ENCODE peak calls at places on chromosomes 5 and 9, in ten cellular contexts. J is cardiac muscle cell, V is ascending aorta, R is upper lobe of left lung, L is right lobe of liver, Y is fibroblast of lung, E is neuronal stem cell, O is A549, N is ovary, W is stomach. S is an unnamed sample.

GRCh38 chr9:12314589-12314988 is 378.6 kb upstream of the TYRP1 start:
- DNase-seq in N (no peak), Y (no peak), L (no peak), J (no peak), O (no peak), V (no peak), R (no peak), W (no peak), E (no peak), S (no peak)

GRCh38 chr5:37283214-37283820 is 34.1 kb upstream of the CPLANE1 start:
- DNase-seq in J (no peak), N (no peak), R (no peak), W (no peak), L (no peak), O (peak; percentile 27), Y (no peak), V (no peak), E (no peak), S (no peak)

GRCh38 chr5:106116682-106117081 is 1554.1 kb downstream of the EFNA5 start:
- DNase-seq in N (no peak), Y (no peak), O (no peak), E (no peak), J (no peak), R (no peak), W (no peak), L (no peak), V (no peak), S (no peak)

GRCh38 chr5:88288798-88289197 is 20.2 kb upstream of the TMEM161B start:
- DNase-seq in Y (no peak), R (no peak), V (no peak), L (no peak), W (no peak), N (no peak), O (no peak), J (no peak), E (no peak), S (no peak)

GRCh38 chr9:97632406-97632991 is 669 bp downstream of the TSTD2 start:
- DNase-seq in O (no peak), L (no peak), V (peak; percentile 73), Y (peak; percentile 82), J (peak; percentile 82), W (peak; percentile 56), E (peak; percentile 79), R (no peak), N (peak; percentile 67), S (peak; percentile 55)

GRCh38 chr9:101791938-101792337 is 53.5 kb upstream of the GRIN3A start:
- DNase-seq in O (peak; percentile 56), R (no peak), E (peak; percentile 67), N (no peak), Y (peak; percentile 2), W (no peak), V (no peak), L (no peak), J (peak; percentile 63), S (no peak)

GRCh38 chr9:81410201-81410600 is 279.1 kb downstream of the TLE1 start:
- DNase-seq in N (no peak), W (no peak), L (no peak), R (no peak), Y (peak; percentile 95), E (no peak), J (no peak), O (peak; percentile 26), V (no peak), S (no peak)

GRCh38 chr9:13770956-13771355 is 491.5 kb upstream of the MPDZ start:
- DNase-seq in N (no peak), E (no peak), L (no peak), J (no peak), W (no peak), R (no peak), O (no peak), V (no peak), Y (no peak), S (no peak)

GRCh38 chr5:77550416-77550815 is 58.3 kb upstream of the WDR41 start:
- DNase-seq in E (no peak), J (no peak), N (no peak), O (no peak), R (no peak), V (no peak), W (no peak), L (no peak), Y (peak; percentile 68), S (no peak)

GRCh38 chr5:110917161-110917875 is 154.2 kb upstream of the TSLP start:
- DNase-seq in L (no peak), O (no peak), N (no peak), J (peak; percentile 21), V (no peak), W (no peak), R (no peak), E (no peak), Y (peak; percentile 89), S (no peak)

GRCh38 chr5:82018462-82018861 is 46.6 kb downstream of the ATG10 start:
- DNase-seq in R (no peak), J (peak; percentile 49), W (no peak), E (peak; percentile 11), V (no peak), O (peak; percentile 5), L (no peak), Y (peak; percentile 27), N (no peak), S (no peak)

GRCh38 chr5:129670944-129671343 is 77.0 kb upstream of the MINAR2 start:
- DNase-seq in E (no peak), O (no peak), Y (peak; percentile 76), V (no peak), N (no peak), R (no peak), W (no peak), J (no peak), L (no peak), S (no peak)

GRCh38 chr9:92042260-92042659 is 73.0 kb downstream of the SPTLC1 start:
- DNase-seq in J (no peak), Y (no peak), E (no peak), L (no peak), V (no peak), R (no peak), O (no peak), W (no peak), N (no peak), S (no peak)

DNA sequence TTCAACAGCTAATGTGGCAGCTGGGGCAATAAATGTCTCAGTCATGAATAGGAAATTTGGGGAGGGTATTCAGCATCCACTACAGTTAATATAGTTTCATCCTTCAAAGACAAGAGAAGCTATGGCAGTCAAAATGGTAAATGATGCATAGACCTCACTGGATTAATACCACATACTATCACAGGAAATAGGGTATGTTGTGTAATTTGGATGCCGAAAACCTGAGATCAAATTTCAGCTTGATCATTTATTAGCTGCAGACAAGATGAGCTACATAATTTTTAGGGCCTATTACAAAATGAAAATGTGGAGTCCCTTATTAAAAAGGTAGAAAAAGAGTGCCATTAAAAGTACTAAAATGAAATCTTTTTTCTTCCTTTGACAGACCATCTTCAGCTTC is 112.6 kb upstream of the MTAP start:
- DNase-seq in E (no peak), W (no peak), O (no peak), J (no peak), V (no peak), L (no peak), R (no peak), Y (peak; percentile 65), N (no peak), S (no peak)
- H3K4me1 ChIP-seq in E (peaks cover 1% of the 10 kb centered on the region), W (peaks cover 34% of the 10 kb centered on the region), O (peaks cover 54% of the 10 kb centered on the region), J (no peaks in the 10 kb centered on the region), V (no peaks in the 10 kb centered on the region), L (no peaks in the 10 kb centered on the region), R (no peaks in the 10 kb centered on the region), Y (peaks cover 20% of the 10 kb centered on the region), N (no peaks in the 10 kb centered on the region), S (no peaks in the 10 kb centered on the region)

DNA sequence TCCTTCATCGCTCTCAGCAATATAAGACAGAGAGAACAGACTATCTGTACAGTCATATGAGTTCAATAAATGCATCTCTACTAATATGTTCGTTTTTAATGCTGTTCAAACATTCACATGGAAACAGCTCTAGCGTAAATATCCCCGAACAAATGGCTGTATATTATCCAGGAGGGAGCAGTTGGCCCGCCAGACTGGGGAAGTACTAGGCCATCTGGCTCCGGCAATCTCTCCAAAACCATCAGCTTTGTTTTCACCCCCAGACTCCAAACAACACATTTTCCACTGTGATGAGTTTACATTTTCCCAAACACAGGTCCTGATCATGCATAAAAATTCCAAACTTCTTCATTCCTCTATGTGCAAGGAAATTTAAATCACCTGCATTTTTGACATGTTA is 8.7 kb downstream of the EBF1 start:
- DNase-seq in W (no peak), L (no peak), O (no peak), N (no peak), R (no peak), E (no peak), J (no peak), Y (no peak), V (no peak), S (no peak)
- H3K4me1 ChIP-seq in W (peaks cover 6% of the 10 kb centered on the region), L (no peaks in the 10 kb centered on the region), O (peaks cover 30% of the 10 kb centered on the region), N (peaks cover 7% of the 10 kb centered on the region), R (no peaks in the 10 kb centered on the region), E (peaks cover 12% of the 10 kb centered on the region), J (no peaks in the 10 kb centered on the region), Y (peaks cover 2% of the 10 kb centered on the region), V (peaks cover 4% of the 10 kb centered on the region), S (no peaks in the 10 kb centered on the region)

GRCh38 chr9:111961575-111961974 is 65.0 kb downstream of the UGCG start:
- DNase-seq in J (no peak), E (no peak), O (peak; percentile 84), L (no peak), Y (peak; percentile 82), N (no peak), W (peak; percentile 68), V (no peak), R (no peak), S (no peak)
- H3K4me1 ChIP-seq in J (peaks cover 10% of the 10 kb centered on the region), E (peaks cover 1% of the 10 kb centered on the region), O (peaks cover 75% of the 10 kb centered on the region), L (no peaks in the 10 kb centered on the region), Y (peaks cover 30% of the 10 kb centered on the region), N (peaks cover 2% of the 10 kb centered on the region), W (peaks cover 53% of the 10 kb centered on the region), V (peaks cover 4% of the 10 kb centered on the region), R (peaks cover 10% of the 10 kb centered on the region), S (peaks cover 25% of the 10 kb centered on the region)

GRCh38 chr9:33290994-33291397 is 680 bp downstream of the NFX1 start:
- DNase-seq in Y (peak; percentile 94), L (no peak), W (no peak), V (no peak), O (no peak), E (no peak), N (no peak), R (no peak), J (no peak), S (no peak)
- H3K4me1 ChIP-seq in Y (peaks cover 3% of the 10 kb centered on the region), L (no peaks in the 10 kb centered on the region), W (peaks cover 81% of the 10 kb centered on the region), V (peaks cover 5% of the 10 kb centered on the region), O (peaks cover 48% of the 10 kb centered on the region), E (peaks cover 1% of the 10 kb centered on the region), N (peaks cover 8% of the 10 kb centered on the region), R (peaks cover 27% of the 10 kb centered on the region), J (peaks cover 4% of the 10 kb centered on the region), S (peaks cover 59% of the 10 kb centered on the region)

S was measured in psoas muscle.